ENCODE peak calls at places on chromosomes 2 and 18, in nine cellular contexts. Y is right cardiac atrium, W is fibroblast of the conjunctiva, S is epithelial cell of esophagus, O is KG1, P is PC-3, K is breast epithelium, A is occipital lobe, X is left ventricle myocardium superior. B is an unnamed sample.

GRCh38 chr2:212640428-212640827 is 101.8 kb upstream of the ERBB4 start:
- DNase-seq in X (no peak), W (no peak), P (peak; percentile 93), Y (no peak), O (no peak), A (no peak), S (peak; percentile 92), K (no peak), B (no peak)

GRCh38 chr2:148032215-148032614 is 11.3 kb downstream of the MBD5 start:
- DNase-seq in S (no peak), A (no peak), X (no peak), K (no peak), W (no peak), O (no peak), P (no peak), Y (no peak), B (no peak)

GRCh38 chr18:42038936-42039335 is 83.9 kb downstream of the PIK3C3 start:
- DNase-seq in X (no peak), Y (no peak), S (peak; percentile 45), W (no peak), K (no peak), O (no peak), P (no peak), A (no peak), B (no peak)

GRCh38 chr2:70895998-70896764 is 39.5 kb upstream of the ATP6V1B1 start:
- DNase-seq in S (no peak), X (no peak), O (no peak), Y (no peak), W (no peak), P (no peak), A (no peak), K (no peak), B (no peak)

GRCh38 chr18:23868341-23868740 is 146.2 kb upstream of the TTC39C start:
- DNase-seq in X (no peak), W (no peak), K (no peak), O (no peak), P (no peak), Y (no peak), A (no peak), S (no peak), B (no peak)

GRCh38 chr2:236507393-236508085 is 62.1 kb upstream of the ACKR3 start:
- DNase-seq in O (no peak), A (no peak), Y (peak; percentile 83), X (peak; percentile 72), P (no peak), S (peak; percentile 81), W (no peak), K (peak; percentile 57), B (no peak)

GRCh38 chr18:44835555-44836156 is 155.0 kb downstream of the SETBP1 start:
- DNase-seq in A (no peak), X (no peak), K (no peak), W (no peak), P (no peak), Y (peak; percentile 62), O (no peak), S (no peak), B (no peak)

GRCh38 chr2:112156152-112156986 is 18.2 kb downstream of the FBLN7 start:
- DNase-seq in K (no peak), X (no peak), A (no peak), P (no peak), S (peak; percentile 62), W (no peak), Y (peak; percentile 26), O (no peak), B (no peak)

GRCh38 chr2:190656301-190656700 is 7.4 kb downstream of the NAB1 start:
- DNase-seq in A (no peak), W (no peak), Y (no peak), X (no peak), K (no peak), S (no peak), O (no peak), P (no peak), B (no peak)

GRCh38 chr2:231189171-231189530 is 9.3 kb upstream of the ARMC9 start:
- DNase-seq in K (no peak), W (no peak), O (no peak), Y (peak; percentile 57), P (no peak), X (no peak), A (no peak), S (no peak), B (no peak)

GRCh38 chr2:45675130-45675812 is 23.8 kb downstream of the PRKCE start:
- DNase-seq in P (peak; percentile 95), A (no peak), O (no peak), X (peak; percentile 43), S (peak; percentile 93), K (peak; percentile 44), W (no peak), Y (peak; percentile 30), B (no peak)

GRCh38 chr2:46747297-46747818 is 168.2 kb downstream of the MCFD2 start:
- DNase-seq in P (no peak), W (no peak), A (no peak), Y (no peak), O (no peak), K (no peak), S (no peak), X (no peak), B (no peak)

GRCh38 chr2:3839489-3839888 is 136.1 kb downstream of the DCDC2C start:
- DNase-seq in X (no peak), A (no peak), S (no peak), O (no peak), Y (no peak), P (no peak), W (no peak), K (no peak), B (no peak)